ENCODE peak calls at places on chromosomes 5 and 9, in seven cellular contexts. R, A, Y, T, O, W and M are unnamed samples.

GRCh38 chr5:87539839-87540238 is 127.1 kb upstream of the CCNH start:
- DNase-seq in W (no peak), T (no peak), Y (no peak), A (no peak), O (no peak), R (no peak), M (no peak)

GRCh38 chr9:15278839-15279238 is 28.2 kb downstream of the TTC39B start:
- DNase-seq in O (no peak), T (no peak), R (no peak), Y (no peak), W (no peak), A (no peak), M (no peak)

GRCh38 chr5:58974083-58974482 is 391.2 kb downstream of the RAB3C start:
- DNase-seq in Y (no peak), O (no peak), R (peak; percentile 5), W (no peak), A (no peak), T (no peak), M (no peak)

GRCh38 chr5:138438724-138439536 is at the start of gene REEP2:
- DNase-seq in Y (no peak), O (peak; percentile 96), W (peak; percentile 58), T (peak; percentile 69), A (peak; percentile 44), R (peak; percentile 51), M (peak; percentile 73)

GRCh38 chr5:142095651-142096330 is 12.8 kb upstream of the NDFIP1 start:
- DNase-seq in O (no peak), W (peak; percentile 86), T (no peak), Y (no peak), A (peak; percentile 90), R (peak; percentile 41), M (no peak)

GRCh38 chr5:32223972-32224608 is 50.0 kb upstream of the GOLPH3 start:
- DNase-seq in Y (peak; percentile 75), T (no peak), W (peak; percentile 68), A (no peak), R (peak; percentile 48), O (peak; percentile 27), M (peak; percentile 82)

GRCh38 chr5:97547999-97548797 is 365.2 kb upstream of the RIOK2 start:
- DNase-seq in T (no peak), A (peak; percentile 51), O (no peak), Y (no peak), R (peak; percentile 65), W (no peak), M (no peak)

GRCh38 chr9:38299856-38300255 is 92.6 kb upstream of the ALDH1B1 start:
- DNase-seq in W (no peak), Y (no peak), R (no peak), A (no peak), T (no peak), O (no peak), M (no peak)

GRCh38 chr9:124574944-124575343 is 67.7 kb upstream of the NR5A1 start:
- DNase-seq in R (peak; percentile 88), T (no peak), O (no peak), W (no peak), Y (peak; percentile 35), A (no peak), M (no peak)

GRCh38 chr5:178069909-178070308 is 43.4 kb upstream of the N4BP3 start:
- DNase-seq in A (peak; percentile 16), Y (peak; percentile 27), O (peak; percentile 63), W (peak; percentile 12), R (peak; percentile 66), T (no peak), M (peak; percentile 53)

GRCh38 chr9:2420488-2421056 is 201.0 kb upstream of the VLDLR start:
- DNase-seq in R (no peak), T (no peak), W (no peak), A (no peak), O (no peak), Y (no peak), M (no peak)

GRCh38 chr9:115594551-115594950 is 476.6 kb upstream of the TNC start:
- DNase-seq in O (no peak), R (no peak), W (no peak), A (no peak), Y (no peak), T (no peak), M (no peak)

GRCh38 chr5:95283761-95284511 is 958 bp downstream of the MCTP1 start:
- DNase-seq in T (no peak), W (peak; percentile 68), Y (no peak), A (no peak), O (peak; percentile 69), R (peak; percentile 38), M (peak; percentile 70)

GRCh38 chr9:69131682-69132081 is 42.4 kb upstream of the TJP2 start:
- DNase-seq in O (no peak), W (no peak), Y (peak; percentile 93), A (no peak), T (peak; percentile 84), R (peak; percentile 97), M (peak; percentile 42)
- H3K4me3 ChIP-seq in O (no peak overlapping the region), W (no peak overlapping the region), Y (no peak overlapping the region), A (no peak overlapping the region), T (no peak overlapping the region), R (no peak overlapping the region), M (no peak overlapping the region)

GRCh38 chr5:158755971-158756370 is 343.7 kb downstream of the EBF1 start:
- DNase-seq in W (no peak), O (no peak), A (no peak), Y (no peak), T (no peak), R (no peak), M (no peak)

GRCh38 chr5:158755221-158755620 is 344.5 kb downstream of the EBF1 start:
- DNase-seq in Y (no peak), W (no peak), A (no peak), O (no peak), R (no peak), T (no peak), M (no peak)

GRCh38 chr5:158752656-158752973 is 347.1 kb downstream of the EBF1 start:
- DNase-seq in W (no peak), T (no peak), O (no peak), A (no peak), R (no peak), Y (no peak), M (no peak)

GRCh38 chr5:158753354-158753753 is 346.4 kb downstream of the EBF1 start:
- DNase-seq in R (no peak), Y (no peak), W (no peak), A (no peak), T (no peak), O (no peak), M (no peak)

DNA sequence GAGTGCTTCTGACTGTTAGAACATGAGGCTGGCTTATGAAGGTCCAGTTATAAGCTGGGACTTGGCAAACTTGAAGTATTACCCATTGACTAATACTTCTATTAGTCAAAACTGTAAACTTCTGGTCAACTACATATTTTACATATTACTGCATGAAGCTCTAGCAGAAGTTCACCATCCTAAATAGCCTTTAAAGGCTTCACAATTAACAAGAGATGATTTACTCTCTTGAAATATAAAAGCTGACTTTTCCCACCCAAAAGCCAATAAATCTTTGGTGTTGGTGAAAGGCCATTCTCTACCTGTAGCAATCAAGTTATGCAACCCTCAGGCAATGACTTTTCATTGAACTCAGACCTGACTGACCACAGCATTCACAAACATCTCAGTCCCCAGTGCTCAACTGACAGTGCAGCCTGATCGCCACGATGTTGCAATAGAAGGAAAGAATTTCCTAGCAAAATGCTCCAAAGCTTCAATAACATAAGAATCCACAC is 345.6 kb downstream of the EBF1 start:
- DNase-seq in T (no peak), Y (no peak), R (no peak), A (no peak), W (no peak), O (no peak), M (no peak)
- H3K4me3 ChIP-seq in T (no peak overlapping the region), Y (no peak overlapping the region), R (no peak overlapping the region), A (no peak overlapping the region), W (no peak overlapping the region), O (no peak overlapping the region), M (no peak overlapping the region)

GRCh38 chr9:36457836-36458429 is 57.9 kb upstream of the RNF38 start:
- DNase-seq in O (no peak), T (no peak), Y (peak; percentile 70), A (no peak), R (no peak), W (no peak), M (no peak)

GRCh38 chr9:36461341-36461740 is 61.3 kb upstream of the RNF38 start:
- DNase-seq in R (no peak), O (no peak), A (no peak), Y (no peak), W (no peak), T (no peak), M (no peak)

GRCh38 chr9:36456480-36457115 is 56.5 kb upstream of the RNF38 start:
- DNase-seq in O (no peak), W (no peak), Y (no peak), R (no peak), T (no peak), A (no peak), M (no peak)

GRCh38 chr9:36462245-36462644 is 62.2 kb upstream of the RNF38 start:
- DNase-seq in R (no peak), O (no peak), Y (no peak), A (no peak), W (no peak), T (no peak), M (no peak)
- H3K4me3 ChIP-seq in R (no peak overlapping the region), O (no peak overlapping the region), Y (no peak overlapping the region), A (no peak overlapping the region), W (no peak overlapping the region), T (no peak overlapping the region), M (no peak overlapping the region)

GRCh38 chr5:171840701-171841522 is 55.3 kb downstream of the SMIM23 start:
- DNase-seq in Y (no peak), T (no peak), O (no peak), A (no peak), W (no peak), R (no peak), M (no peak)

GRCh38 chr5:171840066-171840465 is 54.4 kb downstream of the SMIM23 start:
- DNase-seq in T (peak; percentile 23), A (no peak), O (peak; percentile 17), Y (no peak), R (no peak), W (no peak), M (no peak)

GRCh38 chr5:171842777-171843053 is 57.1 kb downstream of the SMIM23 start:
- DNase-seq in Y (no peak), A (no peak), O (no peak), R (no peak), T (no peak), W (no peak), M (no peak)

GRCh38 chr5:171845040-171845439 is 59.4 kb downstream of the SMIM23 start:
- DNase-seq in O (no peak), A (no peak), W (no peak), Y (no peak), T (no peak), R (no peak), M (no peak)

DNA sequence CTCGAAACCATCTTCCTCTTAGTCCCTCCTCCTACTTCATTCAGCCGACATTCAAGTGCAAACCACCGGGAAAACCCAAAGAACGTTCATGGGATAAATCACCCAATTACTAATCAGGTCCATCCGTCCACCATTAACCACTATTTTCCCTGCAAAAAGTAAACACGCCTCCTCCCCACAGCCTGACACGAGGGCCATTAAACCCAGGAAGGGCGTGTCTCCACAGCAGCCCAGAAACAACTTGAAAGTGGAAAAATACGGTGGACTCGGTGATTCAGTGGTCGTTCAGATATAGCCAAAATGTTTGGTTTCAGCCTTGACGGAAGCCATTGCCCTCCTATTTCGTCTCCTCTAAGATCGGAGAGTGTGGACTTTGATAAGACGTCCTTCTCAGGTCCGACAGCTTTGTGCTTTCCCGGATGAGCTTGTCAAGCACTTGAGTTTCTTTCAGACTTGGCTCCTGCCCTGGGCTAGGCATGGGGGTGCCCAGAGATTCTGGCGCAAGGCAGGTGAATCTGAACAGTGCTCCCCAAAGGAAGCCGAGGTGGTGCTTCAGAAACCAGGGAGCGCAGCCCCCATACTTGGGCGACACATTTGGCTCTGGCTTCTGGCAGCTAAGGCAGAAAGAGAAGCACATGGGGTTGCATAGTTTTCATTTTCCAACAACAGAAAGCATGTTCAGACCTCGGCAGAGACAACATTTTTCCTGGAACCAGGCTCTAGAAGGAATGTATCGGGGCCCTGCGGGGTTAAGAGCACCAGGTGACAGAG is 56.6 kb downstream of the SMIM23 start:
- DNase-seq in Y (no peak), R (no peak), O (no peak), T (no peak), A (no peak), W (peak; percentile 25), M (no peak)
- H3K4me3 ChIP-seq in Y (no peak overlapping the region), R (no peak overlapping the region), O (no peak overlapping the region), T (no peak overlapping the region), A (no peak overlapping the region), W (no peak overlapping the region), M (no peak overlapping the region)